ENCODE peak calls at places on chromosome 18, in seven cellular contexts. I is A549, H is heart left ventricle, S is K562, X is tibial nerve, B is Peyer's patch, U is esophagus squamous epithelium. D is an unnamed sample.

GRCh38 chr18:28960146-28960545 is 783.2 kb upstream of the CDH2 start:
- DNase-seq in I (no peak), H (no peak), S (no peak), X (no peak), B (no peak), U (no peak), D (no peak)

GRCh38 chr18:27585602-27586173 is 400.6 kb upstream of the CHST9 start:
- DNase-seq in I (no peak), H (no peak), S (no peak), X (no peak), B (peak; percentile 81), U (no peak), D (no peak)

GRCh38 chr18:45014047-45014501 is 333.4 kb downstream of the SETBP1 start:
- DNase-seq in I (peak; percentile 61), H (no peak), S (no peak), X (no peak), B (no peak), U (no peak), D (no peak)

GRCh38 chr18:3921826-3922225 is 471.9 kb downstream of the TGIF1 start:
- DNase-seq in I (no peak), H (no peak), S (no peak), X (no peak), B (no peak), U (no peak), D (no peak)

GRCh38 chr18:6158958-6159357 is 255.8 kb downstream of the L3MBTL4 start:
- DNase-seq in I (no peak), H (no peak), S (no peak), X (no peak), B (no peak), U (no peak), D (no peak)

GRCh38 chr18:64409511-64409910 is 260.6 kb upstream of the LINC00305 start:
- DNase-seq in I (peak; percentile 4), H (no peak), S (no peak), X (no peak), B (no peak), U (no peak), D (no peak)

GRCh38 chr18:6741290-6741689 is 11.8 kb downstream of the ARHGAP28 start:
- DNase-seq in I (peak; percentile 18), H (no peak), S (peak; percentile 23), X (no peak), B (no peak), U (no peak), D (peak; percentile 40)

GRCh38 chr18:70243131-70243530 is 37.6 kb upstream of the RTTN start:
- DNase-seq in I (peak; percentile 94), H (no peak), S (no peak), X (no peak), B (no peak), U (no peak), D (no peak)

GRCh38 chr18:2222270-2223185 is 348.8 kb downstream of the METTL4 start:
- DNase-seq in I (peak; percentile 35), H (no peak), S (no peak), X (no peak), B (peak; percentile 61), U (no peak), D (no peak)

GRCh38 chr18:13136056-13136688 is 82.4 kb upstream of the LDLRAD4 start:
- DNase-seq in I (no peak), H (no peak), S (no peak), X (no peak), B (no peak), U (no peak), D (no peak)

GRCh38 chr18:31954349-31954748 is 11.4 kb upstream of the TRAPPC8 start:
- DNase-seq in I (peak; percentile 42), H (no peak), S (no peak), X (no peak), B (peak; percentile 90), U (no peak), D (no peak)

GRCh38 chr18:57107141-57107832 is 39.6 kb upstream of the BOD1L2 start:
- DNase-seq in I (no peak), H (no peak), S (peak; percentile 16), X (no peak), B (no peak), U (no peak), D (no peak)

GRCh38 chr18:63883617-63884016 is 3.9 kb upstream of the SERPINB2 start:
- DNase-seq in I (no peak), H (no peak), S (no peak), X (no peak), B (no peak), U (no peak), D (no peak)

GRCh38 chr18:36127866-36128845 is 984 bp downstream of the SLC39A6 start:
- DNase-seq in I (peak; percentile 1), H (no peak), S (peak; percentile 38), X (no peak), B (peak; percentile 52), U (no peak), D (no peak)

GRCh38 chr18:26813043-26813442 is 52.5 kb downstream of the AQP4 start:
- DNase-seq in I (peak; percentile 66), H (no peak), S (peak; percentile 7), X (no peak), B (peak; percentile 74), U (no peak), D (no peak)

GRCh38 chr18:63131106-63131943 is 188.2 kb downstream of the BCL2 start:
- DNase-seq in I (peak; percentile 22), H (no peak), S (peak; percentile 36), X (peak; percentile 36), B (peak; percentile 87), U (no peak), D (peak; percentile 27)

GRCh38 chr18:14930576-14930975 is 182.6 kb downstream of the ANKRD30B start:
- DNase-seq in I (no peak), H (no peak), S (no peak), X (no peak), B (no peak), U (no peak), D (no peak)

GRCh38 chr18:13726972-13727331 is 479 bp downstream of the RNMT start:
- DNase-seq in I (peak; percentile 43), H (no peak), S (peak; percentile 56), X (no peak), B (peak; percentile 67), U (peak; percentile 31), D (peak; percentile 40)

GRCh38 chr18:65749881-65750280 is 931 bp upstream of the CDH7 start:
- DNase-seq in I (no peak), H (no peak), S (no peak), X (no peak), B (no peak), U (no peak), D (no peak)

GRCh38 chr18:53701697-53702096 is 522.8 kb downstream of the MBD2 start:
- DNase-seq in I (no peak), H (no peak), S (no peak), X (no peak), B (no peak), U (no peak), D (no peak)

GRCh38 chr18:28666216-28666615 is 489.3 kb upstream of the CDH2 start:
- DNase-seq in I (no peak), H (no peak), S (no peak), X (no peak), B (no peak), U (no peak), D (no peak)

DNA sequence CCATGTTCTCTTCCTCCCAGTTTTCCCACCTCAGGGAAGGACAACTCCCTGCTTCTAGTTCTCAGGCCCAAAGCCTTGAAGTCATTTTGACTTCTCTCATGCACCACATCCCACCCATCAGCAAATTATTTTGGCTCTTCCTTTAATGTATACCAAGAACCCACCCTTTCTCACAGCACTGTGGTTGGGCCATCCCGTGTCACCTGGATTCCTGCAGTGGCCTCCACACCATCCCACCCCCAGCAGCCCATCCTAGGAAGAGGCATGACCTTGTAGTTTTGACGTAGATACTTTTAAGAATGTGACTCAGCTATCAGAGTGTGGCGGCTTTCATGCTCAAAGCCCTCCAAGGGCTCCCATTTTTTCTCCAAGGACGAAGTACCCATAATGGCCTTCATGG is 25.6 kb upstream of the CCDC68 start:
- DNase-seq in I (no peak), H (no peak), S (no peak), X (no peak), B (no peak), U (no peak), D (no peak)
- TF ChIP-seq POLR2A in I (no peak), H (no peak), S (no peak), X (no peak), B (no peak), U (no peak), D (no peak)

GRCh38 chr18:58640428-58640805 is 11.5 kb upstream of the ALPK2 start:
- DNase-seq in I (no peak), H (no peak), S (no peak), X (no peak), B (no peak), U (no peak), D (no peak)

GRCh38 chr18:58649966-58650816 is 21.1 kb upstream of the MALT1 start:
- DNase-seq in I (no peak), H (no peak), S (no peak), X (no peak), B (no peak), U (no peak), D (no peak)

GRCh38 chr18:58640891-58641610 is 12.2 kb upstream of the ALPK2 start:
- DNase-seq in I (no peak), H (no peak), S (no peak), X (no peak), B (no peak), U (no peak), D (no peak)

GRCh38 chr18:58646334-58646862 is 17.5 kb upstream of the ALPK2 start:
- DNase-seq in I (no peak), H (no peak), S (no peak), X (no peak), B (no peak), U (no peak), D (no peak)

DNA sequence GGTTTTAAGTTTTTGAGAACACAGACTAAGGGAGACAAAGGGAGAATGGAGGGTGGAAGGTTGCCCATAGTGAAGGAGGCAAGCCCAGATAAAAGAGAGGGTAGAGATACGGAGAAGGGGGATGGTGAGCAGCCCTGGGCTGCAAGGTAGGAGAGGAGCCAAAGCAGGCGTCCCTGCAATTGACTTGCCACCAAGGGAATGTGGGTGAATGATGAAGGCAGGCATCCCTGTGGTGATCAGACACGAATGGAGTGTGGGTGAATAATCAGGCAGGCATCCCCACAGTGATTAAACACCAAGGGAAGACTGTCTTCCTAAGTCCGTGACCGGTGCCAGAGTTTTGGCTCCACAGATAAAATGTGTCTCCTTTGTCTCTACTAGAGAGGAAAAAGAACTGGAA is 16.5 kb upstream of the ALPK2 start:
- DNase-seq in I (no peak), H (no peak), S (no peak), X (no peak), B (no peak), U (no peak), D (no peak)
- H3K27ac ChIP-seq in I (no peak overlapping the region), H (no peak overlapping the region), S (no peak overlapping the region), X (no peak overlapping the region), B (no peak overlapping the region), U (no peak overlapping the region), D (no peak overlapping the region)

GRCh38 chr18:79644006-79644665 is 35.5 kb upstream of the CTDP1 start:
- DNase-seq in I (peak; percentile 68), H (peak; percentile 84), S (peak; percentile 73), X (no peak), B (peak; percentile 81), U (no peak), D (no peak)
- TF ChIP-seq POLR2A in I (no peak), H (no peak), S (no peak), X (no peak), B (no peak), U (no peak), D (no peak)

DNA sequence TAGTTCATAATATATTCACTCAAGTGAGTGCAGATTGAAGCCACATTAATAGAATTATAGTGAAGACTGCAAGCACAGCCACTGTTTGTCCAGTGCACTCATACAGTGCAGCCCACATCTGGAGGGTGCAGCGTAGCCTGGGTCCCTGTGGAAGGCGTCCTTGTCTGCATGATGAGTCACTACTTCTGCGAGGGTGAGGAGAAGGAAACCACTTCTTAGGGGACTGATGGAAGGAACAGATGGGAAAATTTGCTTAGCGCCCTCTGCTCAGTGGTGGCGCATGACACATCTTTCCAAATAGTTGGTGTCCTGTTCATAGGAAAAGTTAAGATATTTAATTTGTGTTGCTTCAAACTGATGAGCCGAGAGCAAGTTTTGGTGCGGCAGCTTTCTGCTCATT is 330.4 kb upstream of the SMIM21 start:
- DNase-seq in I (no peak), H (no peak), S (peak; percentile 1), X (no peak), B (no peak), U (no peak), D (no peak)
- H3K27ac ChIP-seq in I (no peak overlapping the region), H (no peak overlapping the region), S (no peak overlapping the region), X (no peak overlapping the region), B (no peak overlapping the region), U (no peak overlapping the region), D (no peak overlapping the region)

D was measured in gastrocnemius medialis.